ENCODE peak calls at places on chromosome 9, in four cellular contexts. P, D, T and Y are unnamed samples. For H3K27me3, the result is how much of the 10 kb centered on the place peaks cover.

GRCh38 chr9:95010431-95010838 is 283.9 kb downstream of the AOPEP start:
- DNase-seq in P (no peak), D (no peak), T (no peak), Y (no peak)

GRCh38 chr9:96069821-96070220 is 194.3 kb downstream of the ERCC6L2 start:
- DNase-seq in P (no peak), D (no peak), T (no peak), Y (no peak)

GRCh38 chr9:111962021-111962420 is 65.4 kb downstream of the UGCG start:
- DNase-seq in P (no peak), D (no peak), T (no peak), Y (no peak)

GRCh38 chr9:34048730-34049629 is at the start of gene UBAP2:
- DNase-seq in P (peak), D (peak), T (peak), Y (peak)

GRCh38 chr9:116319480-116319879 is 165.9 kb downstream of the PAPPA start:
- DNase-seq in P (no peak), D (no peak), T (no peak), Y (no peak)

GRCh38 chr9:96048954-96049831 is 173.7 kb downstream of the ERCC6L2 start:
- DNase-seq in P (no peak), D (no peak), T (no peak), Y (no peak)

GRCh38 chr9:91071185-91071990 is 269.8 kb downstream of the SYK start:
- DNase-seq in P (peak), D (peak), T (no peak), Y (peak)

GRCh38 chr9:93093449-93094293 is 2.3 kb upstream of the CARD19 start:
- DNase-seq in P (no peak), D (no peak), T (no peak), Y (no peak)

GRCh38 chr9:36625006-36625600 is 52.4 kb downstream of the MELK start:
- DNase-seq in P (no peak), D (peak), T (no peak), Y (peak)

GRCh38 chr9:131402073-131402472 is 8.2 kb downstream of the PRRC2B start:
- DNase-seq in P (no peak), D (peak), T (peak), Y (no peak)

GRCh38 chr9:121013911-121014310 is 36.2 kb downstream of the C5 start:
- DNase-seq in P (no peak), D (no peak), T (no peak), Y (no peak)

GRCh38 chr9:104093162-104093561 is 947 bp upstream of the SMC2 start:
- DNase-seq in P (no peak), D (peak), T (no peak), Y (no peak)

GRCh38 chr9:19690128-19690527 is 98.7 kb downstream of the SLC24A2 start:
- DNase-seq in P (no peak), D (peak), T (no peak), Y (no peak)

GRCh38 chr9:130746434-130747212 is 53.0 kb downstream of the EXOSC2 start:
- DNase-seq in P (no peak), D (no peak), T (peak), Y (no peak)

GRCh38 chr9:109449036-109449798 is 48.9 kb downstream of the PTPN3 start:
- DNase-seq in P (no peak), D (no peak), T (no peak), Y (no peak)

GRCh38 chr9:131407717-131408195 is 13.9 kb downstream of the PRRC2B start:
- DNase-seq in P (no peak), D (no peak), T (peak), Y (no peak)

GRCh38 chr9:18459958-18460584 is 13.9 kb upstream of the ADAMTSL1 start:
- DNase-seq in P (no peak), D (peak), T (no peak), Y (peak)

GRCh38 chr9:126709241-126709640 is 95.5 kb downstream of the LMX1B start:
- DNase-seq in P (no peak), D (no peak), T (no peak), Y (no peak)

GRCh38 chr9:122213102-122213588 is 15.6 kb downstream of the LHX6 start:
- DNase-seq in P (no peak), D (no peak), T (no peak), Y (no peak)

GRCh38 chr9:122214507-122214906 is 14.2 kb downstream of the LHX6 start:
- DNase-seq in P (no peak), D (no peak), T (no peak), Y (no peak)

GRCh38 chr9:122213589-122214413 is 15.0 kb downstream of the LHX6 start:
- DNase-seq in P (peak), D (no peak), T (peak), Y (no peak)

GRCh38 chr9:122209451-122209850 is 19.3 kb downstream of the LHX6 start:
- DNase-seq in P (no peak), D (no peak), T (no peak), Y (no peak)

GRCh38 chr9:122212473-122213004 is 16.2 kb downstream of the LHX6 start:
- DNase-seq in P (no peak), D (no peak), T (peak), Y (no peak)
- H3K27me3 ChIP-seq in P (half or more), D (half or more), T (under half), Y (half or more)

GRCh38 chr9:35102769-35103659 is at the start of gene STOML2:
- DNase-seq in P (peak), D (peak), T (peak), Y (peak)
- TF ChIP-seq CTCF in P (no peak), D (no peak), T (no peak), Y (no peak)

GRCh38 chr9:21803674-21804048 is 1.2 kb downstream of the MTAP start:
- DNase-seq in P (no peak), D (peak), T (no peak), Y (no peak)

GRCh38 chr9:21804791-21805190 is 2.4 kb downstream of the MTAP start:
- DNase-seq in P (no peak), D (no peak), T (no peak), Y (no peak)

GRCh38 chr9:21802418-21803000 is at the start of gene MTAP:
- DNase-seq in P (peak), D (peak), T (no peak), Y (peak)

GRCh38 chr9:21806644-21807043 is 4.2 kb downstream of the MTAP start:
- DNase-seq in P (no peak), D (no peak), T (no peak), Y (no peak)

DNA sequence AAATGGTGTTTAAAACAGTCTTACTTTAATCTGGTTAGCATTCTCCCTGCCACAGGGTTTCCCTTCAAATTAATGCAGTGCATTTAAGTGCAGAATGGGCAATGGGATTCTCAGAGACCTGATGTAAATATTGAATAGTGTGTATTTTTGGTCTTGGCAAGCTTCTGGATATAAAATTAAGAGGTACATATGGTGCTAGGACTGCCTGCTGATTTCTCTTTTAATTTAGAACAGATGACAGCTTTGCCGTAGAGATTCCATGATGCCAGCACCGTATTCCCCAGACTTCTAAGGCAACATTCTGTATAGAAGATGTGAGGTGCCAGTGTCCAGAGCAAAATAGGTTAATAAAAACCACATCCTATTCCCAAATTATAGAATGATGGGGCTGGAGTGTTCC is 1.9 kb downstream of the MTAP start:
- DNase-seq in P (no peak), D (no peak), T (no peak), Y (no peak)
- H3K4me3 ChIP-seq in P (peak), D (peak), T (no peak), Y (peak)

DNA sequence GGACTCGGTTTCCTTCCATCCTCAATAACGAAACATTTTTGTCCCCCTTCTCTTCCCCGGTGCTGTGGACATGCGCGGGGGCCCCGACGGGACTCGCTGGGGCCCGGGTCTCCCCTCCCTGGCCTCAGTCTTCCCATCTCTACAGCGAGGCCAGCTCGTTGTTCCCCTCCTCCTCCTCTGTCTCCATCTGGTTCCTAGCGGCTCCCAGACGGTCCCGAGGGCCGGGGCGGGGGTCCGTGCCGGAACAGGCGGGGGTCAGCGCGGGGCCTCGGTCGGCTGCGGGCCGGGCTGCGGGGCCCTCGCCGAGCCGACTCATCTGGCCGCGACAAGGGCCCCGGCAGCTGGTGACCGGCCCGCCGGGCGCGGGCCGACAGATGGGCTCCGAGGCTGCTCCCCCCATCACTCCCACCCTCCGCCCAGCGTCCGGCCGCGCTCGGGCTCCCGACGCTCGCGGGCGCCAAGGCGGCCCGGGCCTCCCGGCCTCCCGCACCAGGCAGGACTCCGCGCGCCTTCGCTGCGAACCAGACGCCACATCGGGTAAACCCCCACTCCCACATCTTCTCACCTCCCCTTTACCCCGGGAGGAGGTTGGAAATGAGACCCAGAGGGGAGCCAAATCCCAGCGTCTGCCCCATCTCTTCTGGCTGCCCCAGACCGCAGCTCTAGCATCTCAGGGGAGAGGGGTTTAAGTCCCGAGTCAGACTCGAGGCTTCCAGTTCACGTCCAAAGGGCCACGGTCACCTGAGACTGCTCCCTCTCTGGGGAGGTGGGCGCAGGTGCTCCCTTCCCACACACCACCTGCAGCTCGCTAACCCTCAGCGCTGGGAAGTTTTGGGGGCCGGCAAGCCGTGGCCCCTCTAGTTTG is 8.1 kb downstream of the BARHL1 start:
- DNase-seq in P (no peak), D (no peak), T (no peak), Y (no peak)
- H3K27me3 ChIP-seq in P (half or more), D (half or more), T (under half), Y (half or more)

GRCh38 chr9:385818-386398 is 171.2 kb downstream of the DOCK8 start:
- DNase-seq in P (peak), D (peak), T (peak), Y (peak)
- TF ChIP-seq CTCF in P (peak), D (peak), T (peak), Y (peak)

GRCh38 chr9:124003636-124004349 is 7.8 kb upstream of the LHX2 start:
- DNase-seq in P (no peak), D (no peak), T (no peak), Y (no peak)

GRCh38 chr9:124007157-124007460 is 4.5 kb upstream of the LHX2 start:
- DNase-seq in P (no peak), D (no peak), T (no peak), Y (no peak)

GRCh38 chr9:124004608-124005007 is 7.0 kb upstream of the LHX2 start:
- DNase-seq in P (no peak), D (no peak), T (no peak), Y (no peak)

GRCh38 chr9:124006448-124007156 is 5.0 kb upstream of the LHX2 start:
- DNase-seq in P (no peak), D (no peak), T (no peak), Y (no peak)

DNA sequence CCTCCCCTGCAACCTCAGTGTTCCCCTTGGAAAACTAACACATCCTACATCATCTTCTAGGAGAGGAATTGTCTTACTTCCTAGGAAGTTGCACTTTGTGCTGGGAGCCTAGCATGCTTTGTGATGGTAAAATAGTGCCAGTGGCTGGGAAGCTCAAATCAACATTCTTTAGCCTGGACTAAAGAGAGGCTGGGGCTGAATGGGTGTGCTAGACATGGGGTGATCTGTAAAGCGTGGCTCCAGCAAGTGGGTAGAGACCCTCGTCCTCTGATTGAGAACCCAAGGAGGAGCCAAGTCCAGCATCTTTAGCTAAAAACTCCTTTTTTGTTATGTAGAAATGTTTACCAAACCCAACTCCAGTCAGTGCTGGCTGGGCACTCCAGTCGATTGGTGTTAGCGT is 6.2 kb upstream of the LHX2 start:
- DNase-seq in P (no peak), D (no peak), T (no peak), Y (no peak)
- H3K4me3 ChIP-seq in P (no peak), D (no peak), T (no peak), Y (no peak)

GRCh38 chr9:106954562-106954961 is 91.6 kb downstream of the ZNF462 start:
- DNase-seq in P (no peak), D (no peak), T (no peak), Y (no peak)
- H3K27me3 ChIP-seq in P (under half), D (under half), T (under half), Y (under half)